ENCODE peak calls at places on chromosomes 7 and 10, in five cellular contexts. One of them, this sample, is unnamed.

GRCh38 chr7:49852619-49853462 is 79.4 kb downstream of the VWC2 start:
- DNase-seq in CD4-positive, alpha-beta memory T cell: no peak
- DNase-seq in iPS DF 6.9: peak; percentile 71
- DNase-seq in Panc1: peak; percentile 62
- DNase-seq in fibroblast of pulmonary artery: peak; percentile 52
- DNase-seq in this sample: peak; percentile 61

GRCh38 chr7:83096065-83096580 is 66.6 kb downstream of the PCLO start:
- DNase-seq in CD4-positive, alpha-beta memory T cell: no peak
- DNase-seq in iPS DF 6.9: no peak
- DNase-seq in Panc1: no peak
- DNase-seq in fibroblast of pulmonary artery: peak; percentile 11
- DNase-seq in this sample: peak; percentile 72

GRCh38 chr10:76950354-76950753 is 687.3 kb downstream of the KCNMA1 start:
- DNase-seq in CD4-positive, alpha-beta memory T cell: no peak
- DNase-seq in iPS DF 6.9: no peak
- DNase-seq in Panc1: no peak
- DNase-seq in fibroblast of pulmonary artery: no peak
- DNase-seq in this sample: peak; percentile 5

GRCh38 chr7:326845-327304 is 36.9 kb downstream of the FOXL3 start:
- DNase-seq in CD4-positive, alpha-beta memory T cell: no peak
- DNase-seq in iPS DF 6.9: no peak
- DNase-seq in Panc1: no peak
- DNase-seq in fibroblast of pulmonary artery: peak; percentile 22
- DNase-seq in this sample: peak; percentile 46

GRCh38 chr7:135682191-135682590 is 19.9 kb downstream of the STMP1 start:
- DNase-seq in CD4-positive, alpha-beta memory T cell: no peak
- DNase-seq in iPS DF 6.9: no peak
- DNase-seq in Panc1: no peak
- DNase-seq in fibroblast of pulmonary artery: no peak
- DNase-seq in this sample: no peak

GRCh38 chr7:65951837-65952578 is 30.0 kb downstream of the GUSB start:
- DNase-seq in CD4-positive, alpha-beta memory T cell: no peak
- DNase-seq in iPS DF 6.9: no peak
- DNase-seq in Panc1: no peak
- DNase-seq in fibroblast of pulmonary artery: peak; percentile 23
- DNase-seq in this sample: peak; percentile 19

GRCh38 chr10:36764823-36765222 is 360.6 kb upstream of the ANKRD30A start:
- DNase-seq in CD4-positive, alpha-beta memory T cell: no peak
- DNase-seq in iPS DF 6.9: no peak
- DNase-seq in Panc1: no peak
- DNase-seq in fibroblast of pulmonary artery: no peak
- DNase-seq in this sample: no peak

GRCh38 chr7:29496355-29497020 is 67.1 kb upstream of the PRR15 start:
- DNase-seq in CD4-positive, alpha-beta memory T cell: no peak
- DNase-seq in iPS DF 6.9: no peak
- DNase-seq in Panc1: no peak
- DNase-seq in fibroblast of pulmonary artery: no peak
- DNase-seq in this sample: no peak

GRCh38 chr7:105876964-105877601 is 684 bp upstream of the ATXN7L1 start:
- DNase-seq in CD4-positive, alpha-beta memory T cell: peak; percentile 30
- DNase-seq in iPS DF 6.9: no peak
- DNase-seq in Panc1: no peak
- DNase-seq in fibroblast of pulmonary artery: peak; percentile 58
- DNase-seq in this sample: peak; percentile 37

GRCh38 chr7:83036721-83037380 is 125.8 kb downstream of the PCLO start:
- DNase-seq in CD4-positive, alpha-beta memory T cell: no peak
- DNase-seq in iPS DF 6.9: no peak
- DNase-seq in Panc1: no peak
- DNase-seq in fibroblast of pulmonary artery: no peak
- DNase-seq in this sample: no peak

DNA sequence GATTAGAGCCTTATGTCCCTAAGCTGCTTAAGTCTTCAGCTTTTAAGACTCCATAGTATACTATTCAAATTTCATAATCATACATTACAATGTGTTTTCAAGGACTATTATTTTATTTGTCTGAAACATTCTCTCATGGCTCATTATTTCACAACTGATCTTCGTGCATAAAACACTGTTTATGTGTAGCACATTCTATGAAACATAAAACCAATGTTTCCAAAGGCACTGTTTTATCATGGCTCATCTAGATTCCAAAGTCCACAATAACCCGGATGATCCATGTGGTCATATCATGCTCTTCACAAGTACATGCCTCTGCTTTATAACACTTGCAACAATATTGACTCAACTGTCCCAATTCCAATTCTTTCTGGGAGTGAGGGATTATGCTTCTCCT is 806.1 kb downstream of the TNS3 start:
- DNase-seq in CD4-positive, alpha-beta memory T cell: no peak
- DNase-seq in iPS DF 6.9: no peak
- DNase-seq in Panc1: no peak
- DNase-seq in fibroblast of pulmonary artery: no peak
- DNase-seq in this sample: peak; percentile 46
- H3K4me3 ChIP-seq in CD4-positive, alpha-beta memory T cell: no peak overlapping the region
- H3K4me3 ChIP-seq in iPS DF 6.9: no peak overlapping the region
- H3K4me3 ChIP-seq in Panc1: no peak overlapping the region
- H3K4me3 ChIP-seq in fibroblast of pulmonary artery: no peak overlapping the region
- H3K4me3 ChIP-seq in this sample: no peak overlapping the region

GRCh38 chr7:20799566-20800377 is 13.1 kb upstream of the SP8 start:
- DNase-seq in CD4-positive, alpha-beta memory T cell: no peak
- DNase-seq in iPS DF 6.9: no peak
- DNase-seq in Panc1: no peak
- DNase-seq in fibroblast of pulmonary artery: no peak
- DNase-seq in this sample: no peak

GRCh38 chr7:20798081-20798693 is 11.5 kb upstream of the SP8 start:
- DNase-seq in CD4-positive, alpha-beta memory T cell: no peak
- DNase-seq in iPS DF 6.9: no peak
- DNase-seq in Panc1: no peak
- DNase-seq in fibroblast of pulmonary artery: no peak
- DNase-seq in this sample: peak; percentile 23

GRCh38 chr7:20797174-20798080 is 10.7 kb upstream of the SP8 start:
- DNase-seq in CD4-positive, alpha-beta memory T cell: no peak
- DNase-seq in iPS DF 6.9: no peak
- DNase-seq in Panc1: no peak
- DNase-seq in fibroblast of pulmonary artery: no peak
- DNase-seq in this sample: no peak

GRCh38 chr7:20796565-20796964 is 9.9 kb upstream of the SP8 start:
- DNase-seq in CD4-positive, alpha-beta memory T cell: no peak
- DNase-seq in iPS DF 6.9: no peak
- DNase-seq in Panc1: no peak
- DNase-seq in fibroblast of pulmonary artery: no peak
- DNase-seq in this sample: no peak

GRCh38 chr7:20798694-20799121 is 12.0 kb upstream of the SP8 start:
- DNase-seq in CD4-positive, alpha-beta memory T cell: no peak
- DNase-seq in iPS DF 6.9: no peak
- DNase-seq in Panc1: no peak
- DNase-seq in fibroblast of pulmonary artery: no peak
- DNase-seq in this sample: no peak
- H3K4me3 ChIP-seq in CD4-positive, alpha-beta memory T cell: no peak overlapping the region
- H3K4me3 ChIP-seq in iPS DF 6.9: peak overlapping the region; percentile 56
- H3K4me3 ChIP-seq in Panc1: peak overlapping the region; percentile 48
- H3K4me3 ChIP-seq in fibroblast of pulmonary artery: no peak overlapping the region
- H3K4me3 ChIP-seq in this sample: no peak overlapping the region

DNA sequence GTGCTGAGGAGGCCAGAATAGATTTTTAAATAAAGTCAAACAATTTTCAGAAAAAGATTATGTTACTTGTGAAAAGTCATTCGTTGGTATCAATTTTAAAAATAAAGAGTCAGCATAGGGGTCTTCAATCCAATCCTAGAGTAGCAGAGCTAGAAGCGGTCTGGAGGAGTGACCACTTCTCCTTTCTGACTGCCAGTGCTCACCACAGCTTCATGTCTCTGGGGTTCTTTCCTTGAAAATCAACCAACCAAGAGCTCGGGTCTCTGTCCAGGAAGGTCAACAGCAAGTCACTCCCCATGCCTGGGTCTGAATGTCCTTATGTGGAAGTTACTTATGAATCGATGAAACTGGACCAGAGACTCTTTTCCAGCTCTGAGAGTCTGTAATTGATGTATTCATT is 14.3 kb downstream of the PTPRN2 start:
- DNase-seq in CD4-positive, alpha-beta memory T cell: no peak
- DNase-seq in iPS DF 6.9: no peak
- DNase-seq in Panc1: no peak
- DNase-seq in fibroblast of pulmonary artery: no peak
- DNase-seq in this sample: no peak
- H3K4me3 ChIP-seq in CD4-positive, alpha-beta memory T cell: no peak overlapping the region
- H3K4me3 ChIP-seq in iPS DF 6.9: no peak overlapping the region
- H3K4me3 ChIP-seq in Panc1: no peak overlapping the region
- H3K4me3 ChIP-seq in fibroblast of pulmonary artery: no peak overlapping the region
- H3K4me3 ChIP-seq in this sample: no peak overlapping the region

DNA sequence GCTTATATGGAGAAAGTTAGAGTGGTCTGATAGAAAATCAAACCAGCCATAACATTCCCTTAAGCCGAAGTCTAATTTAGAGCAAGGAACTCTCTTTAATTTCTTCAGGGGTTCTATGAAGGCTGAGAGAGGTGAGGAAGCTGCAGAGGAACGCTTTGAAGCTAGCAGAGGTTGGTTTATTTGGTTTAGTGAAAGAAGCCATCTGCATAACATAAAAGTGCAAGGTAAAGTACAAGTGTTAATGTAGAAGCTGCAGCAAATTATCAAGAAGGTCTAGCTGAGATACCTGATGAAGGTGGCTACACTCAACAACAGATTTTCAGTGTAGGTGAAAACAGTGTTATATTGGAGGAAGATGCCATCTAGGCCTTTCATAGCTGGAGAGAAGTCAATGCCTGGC is 54.0 kb downstream of the ST7 start:
- DNase-seq in CD4-positive, alpha-beta memory T cell: no peak
- DNase-seq in iPS DF 6.9: no peak
- DNase-seq in Panc1: no peak
- DNase-seq in fibroblast of pulmonary artery: no peak
- DNase-seq in this sample: no peak
- H3K4me3 ChIP-seq in CD4-positive, alpha-beta memory T cell: no peak overlapping the region
- H3K4me3 ChIP-seq in iPS DF 6.9: no peak overlapping the region
- H3K4me3 ChIP-seq in Panc1: no peak overlapping the region
- H3K4me3 ChIP-seq in fibroblast of pulmonary artery: no peak overlapping the region
- H3K4me3 ChIP-seq in this sample: no peak overlapping the region

GRCh38 chr10:123972481-123973401 is 81.1 kb upstream of the CPXM2 start:
- DNase-seq in CD4-positive, alpha-beta memory T cell: no peak
- DNase-seq in iPS DF 6.9: no peak
- DNase-seq in Panc1: no peak
- DNase-seq in fibroblast of pulmonary artery: no peak
- DNase-seq in this sample: no peak
- H3K4me3 ChIP-seq in CD4-positive, alpha-beta memory T cell: no peak overlapping the region
- H3K4me3 ChIP-seq in iPS DF 6.9: peak overlapping the region; percentile 59
- H3K4me3 ChIP-seq in Panc1: no peak overlapping the region
- H3K4me3 ChIP-seq in fibroblast of pulmonary artery: no peak overlapping the region
- H3K4me3 ChIP-seq in this sample: no peak overlapping the region

This sample was measured in choroid plexus epithelial cell.